ENCODE peak calls at places on chromosomes 4 and X, in ten cellular contexts. E is dermis microvascular lymphatic vessel endothelial cell; O is activated T-cell treated with anti-CD3 and anti-CD28 coated beads for 48 hours; J is activated CD4-positive, alpha-beta T cell treated with anti-CD3 and anti-CD28 coated beads, Interleukin-2, amount 50 U/mL, for 4 hours; Y is Caco-2; Z is cardiac septum; I is DMS 273 treated with DMSO at 0.1 percent for 48 hours; G is right cardiac atrium; S is head of caudate nucleus; V is progenitor cell of endocrine pancreas. D is an unnamed sample.

GRCh38 chr4:78022517-78022916 is 34.6 kb upstream of the FRAS1 start:
- DNase-seq in S (no peak), G (no peak), J (no peak), I (no peak), O (no peak), V (no peak), Y (no peak), E (no peak), Z (no peak), D (no peak)

GRCh38 chr4:154741877-154742851 is 1.6 kb upstream of the LRAT start:
- DNase-seq in G (peak; percentile 32), O (no peak), I (no peak), E (no peak), S (no peak), Z (no peak), J (no peak), Y (no peak), V (peak; percentile 17), D (no peak)

GRCh38 chr4:113561092-113561491 is 200.4 kb downstream of the CAMK2D start:
- DNase-seq in I (no peak), G (no peak), Z (no peak), E (no peak), S (no peak), V (no peak), J (no peak), O (no peak), Y (no peak), D (no peak)

GRCh38 chr4:10582059-10582686 is 102.4 kb downstream of the CLNK start:
- DNase-seq in G (peak; percentile 61), V (no peak), J (no peak), I (no peak), S (peak; percentile 23), Y (peak; percentile 47), E (peak; percentile 28), Z (no peak), O (no peak), D (peak; percentile 14)

GRCh38 chr4:118381902-118382301 is 29.1 kb upstream of the PRSS12 start:
- DNase-seq in Y (no peak), O (no peak), E (no peak), Z (no peak), S (no peak), G (no peak), I (no peak), V (no peak), J (no peak), D (no peak)

GRCh38 chr4:83852085-83852451 is 316.2 kb downstream of the GPAT3 start:
- DNase-seq in E (no peak), Y (no peak), V (no peak), Z (no peak), S (no peak), O (no peak), J (no peak), I (no peak), G (no peak), D (no peak)

GRCh38 chr4:88090898-88091297 is 67.5 kb downstream of the ABCG2 start:
- DNase-seq in S (no peak), E (no peak), O (no peak), J (no peak), G (no peak), V (no peak), Y (no peak), Z (no peak), I (no peak), D (peak; percentile 28)

GRCh38 chr4:186029731-186030421 is 39.1 kb upstream of the TLR3 start:
- DNase-seq in J (no peak), O (no peak), E (peak; percentile 84), G (peak; percentile 96), Z (peak; percentile 87), Y (no peak), I (no peak), V (no peak), S (no peak), D (no peak)

GRCh38 chrX:110180928-110181310 is 137.0 kb downstream of the AMMECR1 start:
- DNase-seq in Y (no peak), I (no peak), E (no peak), S (no peak), V (no peak), Z (no peak), O (no peak), G (no peak), J (no peak), D (no peak)

GRCh38 chr4:78565971-78566372 is 14.4 kb downstream of the ANXA3 start:
- DNase-seq in J (no peak), O (no peak), E (no peak), G (no peak), Y (peak; percentile 81), I (no peak), Z (no peak), S (no peak), V (no peak), D (no peak)

GRCh38 chrX:115892787-115893671 is 277.5 kb upstream of the AGTR2 start:
- DNase-seq in O (no peak), E (peak; percentile 75), V (no peak), Z (peak; percentile 77), Y (peak; percentile 14), I (no peak), G (no peak), J (no peak), S (peak; percentile 72), D (peak; percentile 39)

GRCh38 chr4:152894673-152895072 is 41.5 kb upstream of the FHDC1 start:
- DNase-seq in Z (no peak), E (no peak), I (no peak), O (no peak), G (no peak), V (no peak), Y (no peak), J (no peak), S (no peak), D (no peak)

GRCh38 chrX:53746718-53747117 is 60.2 kb upstream of the HUWE1 start:
- DNase-seq in I (no peak), Y (no peak), O (no peak), G (no peak), Z (no peak), E (no peak), J (no peak), S (no peak), V (no peak), D (no peak)

GRCh38 chr4:168781884-168782283 is 228.2 kb downstream of the CBR4 start:
- DNase-seq in E (no peak), S (no peak), G (no peak), V (no peak), O (no peak), Y (no peak), I (no peak), Z (no peak), J (no peak), D (no peak)

GRCh38 chr4:12409507-12410190 is 981.0 kb upstream of the HS3ST1 start:
- DNase-seq in O (no peak), S (no peak), Y (no peak), E (peak; percentile 30), J (no peak), I (no peak), Z (no peak), V (no peak), G (no peak), D (no peak)